ENCODE peak calls at places on chromosome 19, in nine cellular contexts. N is thoracic aorta; W is neural progenitor cell; S is NCI-H2029 treated with DMSO at 0.1 percent for 48 hours; B is neural crest cell; X is CD4-positive, alpha-beta memory T cell; A is kidney glomerular epithelial cell; Q is stimulated activated naive CD8-positive, alpha-beta T cell treated with anti-CD3 and anti-CD28 coated beads, Interleukin-15, Interleukin-2, amounts not matched to agents 100 U/mL and 50 U/mL, for 24 hours; I is gastrocnemius medialis. H is an unnamed sample.

GRCh38 chr19:44865196-44865767 is 19.2 kb downstream of the NECTIN2 start:
- DNase-seq in N (no peak), W (no peak), S (no peak), B (no peak), X (no peak), A (no peak), Q (no peak), I (no peak), H (no peak)

GRCh38 chr19:18157465-18158063 is 4.6 kb downstream of the PIK3R2 start:
- DNase-seq in N (no peak), W (peak), S (peak), B (peak), X (no peak), A (no peak), Q (no peak), I (no peak), H (no peak)

GRCh38 chr19:3771906-3772450 is at the start of gene RAX2:
- DNase-seq in N (no peak), W (no peak), S (no peak), B (no peak), X (no peak), A (no peak), Q (no peak), I (no peak), H (no peak)

GRCh38 chr19:16886305-16886880 is 2.4 kb upstream of the F2RL3 start:
- DNase-seq in N (no peak), W (no peak), S (no peak), B (no peak), X (no peak), A (no peak), Q (no peak), I (peak), H (no peak)

GRCh38 chr19:17333611-17334413 is 843 bp downstream of the ANO8 start:
- DNase-seq in N (no peak), W (peak), S (no peak), B (no peak), X (peak), A (peak), Q (peak), I (no peak), H (no peak)

GRCh38 chr19:18589380-18590272 is 1.0 kb downstream of the REX1BD start:
- DNase-seq in N (no peak), W (peak), S (peak), B (peak), X (peak), A (peak), Q (peak), I (peak), H (no peak)

GRCh38 chr19:49335071-49335783 is at the start of gene CD37:
- DNase-seq in N (no peak), W (no peak), S (no peak), B (no peak), X (peak), A (no peak), Q (peak), I (no peak), H (no peak)

GRCh38 chr19:20103091-20103501 is 25.3 kb downstream of the ZNF90 start:
- DNase-seq in N (no peak), W (no peak), S (no peak), B (no peak), X (no peak), A (no peak), Q (no peak), I (no peak), H (no peak)

GRCh38 chr19:16386619-16387240 is 62.1 kb downstream of the KLF2 start:
- DNase-seq in N (no peak), W (peak), S (no peak), B (peak), X (peak), A (no peak), Q (no peak), I (no peak), H (no peak)

GRCh38 chr19:48551437-48552302 is at the start of gene SULT2B1:
- DNase-seq in N (no peak), W (no peak), S (peak), B (no peak), X (no peak), A (no peak), Q (no peak), I (no peak), H (no peak)